ENCODE peak calls at places on chromosomes 7 and 10, in eight cellular contexts. K is lower leg skin, F is GM23338, H is BE2C, Z is fibroblast of lung, J is MM.1S, L is cardiac fibroblast, A is fibroblast of the aortic adventitia. U is an unnamed sample.

GRCh38 chr10:47053399-47053798 is 142.2 kb downstream of the PTPN20 start:
- DNase-seq in K (no peak), F (no peak), H (no peak), Z (no peak), J (no peak), L (no peak), A (no peak), U (no peak)

GRCh38 chr7:130667593-130668257 is 823 bp downstream of the COPG2 start:
- DNase-seq in K (no peak), F (peak; percentile 31), H (no peak), Z (peak; percentile 9), J (peak; percentile 12), L (peak; percentile 10), A (no peak), U (no peak)

GRCh38 chr7:101159696-101160674 is 5.4 kb downstream of the VGF start:
- DNase-seq in K (no peak), F (no peak), H (peak; percentile 60), Z (no peak), J (no peak), L (peak; percentile 27), A (no peak), U (no peak)

GRCh38 chr10:35674843-35675242 is 32.7 kb upstream of the FZD8 start:
- DNase-seq in K (no peak), F (no peak), H (no peak), Z (no peak), J (peak; percentile 58), L (no peak), A (no peak), U (no peak)

GRCh38 chr10:102726274-102726673 is 11.8 kb downstream of the SFXN2 start:
- DNase-seq in K (no peak), F (no peak), H (no peak), Z (no peak), J (no peak), L (peak; percentile 54), A (peak; percentile 35), U (no peak)

GRCh38 chr10:36129051-36129450 is 487.0 kb upstream of the FZD8 start:
- DNase-seq in K (no peak), F (no peak), H (no peak), Z (no peak), J (no peak), L (no peak), A (no peak), U (no peak)

GRCh38 chr7:102914585-102914984 is 1.8 kb downstream of the LRRC17 start:
- DNase-seq in K (no peak), F (peak; percentile 72), H (no peak), Z (peak; percentile 92), J (no peak), L (peak; percentile 97), A (peak; percentile 99), U (no peak)

GRCh38 chr10:14603539-14604102 is 171.1 kb downstream of the FAM107B start:
- DNase-seq in K (no peak), F (peak; percentile 41), H (peak; percentile 24), Z (no peak), J (peak; percentile 35), L (peak; percentile 17), A (no peak), U (no peak)

GRCh38 chr10:87760195-87760905 is 57.7 kb downstream of the ATAD1 start:
- DNase-seq in K (no peak), F (no peak), H (no peak), Z (no peak), J (no peak), L (peak; percentile 29), A (no peak), U (no peak)

GRCh38 chr10:121696854-121697253 is 98.6 kb upstream of the FGFR2 start:
- DNase-seq in K (no peak), F (peak; percentile 87), H (peak; percentile 59), Z (no peak), J (peak; percentile 28), L (no peak), A (no peak), U (no peak)

GRCh38 chr7:131139462-131139861 is 188.2 kb upstream of the MKLN1 start:
- DNase-seq in K (no peak), F (no peak), H (no peak), Z (no peak), J (no peak), L (no peak), A (no peak), U (no peak)

GRCh38 chr7:5679047-5679740 is 102.3 kb downstream of the RNF216 start:
- DNase-seq in K (no peak), F (peak; percentile 22), H (peak; percentile 44), Z (no peak), J (no peak), L (no peak), A (no peak), U (no peak)

GRCh38 chr10:131127610-131128009 is 183.9 kb downstream of the TCERG1L start:
- DNase-seq in K (no peak), F (no peak), H (no peak), Z (no peak), J (no peak), L (no peak), A (no peak), U (no peak)

GRCh38 chr7:24826662-24827020 is 69.4 kb upstream of the GSDME start:
- DNase-seq in K (no peak), F (no peak), H (no peak), Z (no peak), J (no peak), L (peak; percentile 34), A (no peak), U (no peak)

DNA sequence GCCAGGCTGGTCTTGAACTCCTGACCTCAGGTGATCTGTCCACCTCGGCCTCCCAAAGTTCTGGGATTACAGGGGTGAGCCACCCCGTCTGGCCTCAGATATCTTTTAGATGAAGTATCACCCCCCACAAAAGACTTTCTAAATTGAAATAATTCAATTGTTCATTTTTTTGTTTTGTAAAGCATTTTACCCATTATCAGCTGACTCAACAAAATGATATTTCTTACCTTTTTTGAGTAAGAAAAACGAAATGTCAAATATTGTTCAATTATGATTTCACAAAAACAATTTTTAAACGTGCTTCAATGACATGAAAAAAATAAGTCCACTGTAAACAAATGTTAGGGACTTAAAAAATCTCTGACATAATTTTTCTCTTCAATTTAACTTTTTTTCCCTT is 822 bp upstream of the PRPF18 start:
- DNase-seq in K (no peak), F (no peak), H (no peak), Z (no peak), J (no peak), L (no peak), A (no peak), U (no peak)
- H3K4me3 ChIP-seq in K (no peak overlapping the region), F (no peak overlapping the region), H (no peak overlapping the region), Z (no peak overlapping the region), J (no peak overlapping the region), L (no peak overlapping the region), A (no peak overlapping the region), U (no peak overlapping the region)

DNA sequence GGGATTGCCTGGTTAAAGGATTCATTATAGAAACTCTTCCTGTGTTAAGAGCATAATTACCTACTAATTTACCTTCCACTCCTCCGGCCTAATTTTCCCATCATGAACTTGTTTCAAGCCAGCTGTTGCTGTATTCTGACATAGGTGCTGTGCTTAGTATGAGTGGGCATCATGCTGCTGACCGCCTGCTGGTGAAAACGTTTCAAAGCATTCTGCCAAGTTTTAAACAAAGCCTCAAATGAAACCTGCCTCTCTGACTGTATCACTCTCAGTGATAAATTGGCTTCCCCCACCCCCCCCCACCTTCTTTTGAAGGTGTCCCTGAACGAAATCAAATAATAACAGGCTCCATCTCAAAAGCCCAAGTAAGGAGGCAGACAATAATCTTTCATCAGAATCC is 47.9 kb upstream of the KCNMA1 start:
- DNase-seq in K (no peak), F (no peak), H (no peak), Z (no peak), J (no peak), L (no peak), A (no peak), U (no peak)
- TF ChIP-seq CTCF in K (no peak), F (no peak), H (no peak), Z (no peak), J (no peak), L (no peak), A (no peak), U (no peak)

DNA sequence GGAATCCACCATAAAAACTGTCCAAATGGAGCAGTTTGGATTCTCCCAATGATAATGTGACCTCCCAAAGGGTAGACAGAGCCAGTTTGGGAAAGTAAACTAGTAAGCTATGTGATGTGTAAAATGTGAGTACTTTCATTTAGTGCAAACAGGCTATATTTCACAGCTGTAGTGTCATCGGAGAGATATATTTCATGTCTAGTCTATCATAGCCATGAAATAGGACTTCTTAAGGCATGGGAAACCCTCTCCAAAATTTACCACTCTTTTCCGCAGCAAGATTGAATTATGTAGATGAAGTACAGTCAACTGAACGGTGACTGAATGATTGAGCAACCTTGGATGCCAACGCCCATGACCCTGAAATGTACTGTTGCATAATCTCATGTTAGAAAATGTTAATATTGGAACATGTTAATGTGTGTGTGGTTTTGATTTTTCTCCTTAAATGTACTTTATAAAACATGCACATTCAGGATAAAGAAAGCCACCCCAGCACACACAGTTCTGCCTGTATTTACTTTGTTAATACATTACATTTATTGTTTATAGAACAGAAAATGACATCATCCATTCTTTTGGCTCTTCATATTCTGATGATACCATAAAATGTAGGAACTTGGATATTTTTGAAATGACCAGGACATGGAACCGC is 140.5 kb downstream of the NRP1 start:
- DNase-seq in K (peak; percentile 65), F (no peak), H (no peak), Z (peak; percentile 90), J (no peak), L (peak; percentile 92), A (peak; percentile 79), U (no peak)
- H3K4me3 ChIP-seq in K (no peak overlapping the region), F (no peak overlapping the region), H (no peak overlapping the region), Z (no peak overlapping the region), J (no peak overlapping the region), L (no peak overlapping the region), A (no peak overlapping the region), U (no peak overlapping the region)

DNA sequence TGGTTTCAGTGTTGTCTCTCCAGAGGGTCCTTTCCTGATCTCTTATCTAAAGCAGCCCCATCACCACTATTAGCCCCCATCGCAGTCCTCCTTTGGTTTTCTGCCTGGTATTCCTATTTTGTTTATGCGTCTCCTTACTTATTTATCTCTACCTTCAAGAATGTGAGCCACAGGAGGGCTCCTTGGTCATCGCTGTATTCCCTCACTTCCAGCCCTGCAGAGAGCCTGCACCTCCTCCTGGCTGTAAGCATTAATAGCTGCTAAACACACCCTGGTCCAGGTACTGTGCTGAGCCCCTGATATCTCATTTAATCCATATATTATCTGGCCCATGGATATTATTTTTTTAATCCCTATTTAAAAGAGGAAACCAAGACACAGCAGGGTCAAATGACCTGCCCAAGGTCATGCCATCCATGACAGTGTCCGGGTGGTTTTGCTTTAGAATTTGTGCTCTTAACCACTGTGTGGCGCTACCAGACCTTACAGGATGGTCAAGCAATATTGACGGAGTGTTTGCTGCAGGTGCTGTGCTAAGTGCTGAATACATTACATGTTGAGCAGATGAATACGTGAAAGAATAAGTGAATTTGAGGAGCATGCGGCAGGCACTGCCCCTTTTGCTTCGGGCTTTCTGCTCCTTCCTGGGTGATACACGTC is 227.2 kb downstream of the ADAM12 start:
- DNase-seq in K (no peak), F (peak; percentile 48), H (no peak), Z (peak; percentile 58), J (no peak), L (peak; percentile 57), A (peak; percentile 35), U (no peak)
- TF ChIP-seq CTCF in K (no peak), F (peak; percentile 79), H (peak; percentile 39), Z (peak; percentile 42), J (no peak), L (peak; percentile 24), A (peak; percentile 13), U (peak; percentile 27)

U was measured in HFF-Myc.